ENCODE peak calls at places on chromosomes 16 and 17, in six cellular contexts. P, S, T, C, E and U are unnamed samples.

GRCh38 chr16:71359431-71359830 is 908 bp downstream of the CALB2 start:
- DNase-seq in C (no peak), P (no peak), T (no peak), S (no peak), E (no peak), U (no peak)

GRCh38 chr17:78504156-78504925 is 72.9 kb downstream of the DNAH17 start:
- DNase-seq in P (no peak), E (no peak), C (no peak), T (no peak), S (no peak), U (no peak)

GRCh38 chr17:7476474-7476873 is 3.0 kb downstream of the ZBTB4 start:
- DNase-seq in E (no peak), T (peak; percentile 77), P (no peak), C (peak; percentile 76), S (no peak), U (peak; percentile 95)

GRCh38 chr17:60749050-60749449 is 71.4 kb downstream of the BCAS3 start:
- DNase-seq in P (no peak), E (no peak), C (no peak), S (no peak), T (no peak), U (no peak)

GRCh38 chr17:68533887-68534700 is 21.9 kb downstream of the PRKAR1A start:
- DNase-seq in E (no peak), S (no peak), C (peak; percentile 50), T (peak; percentile 72), P (no peak), U (no peak)

GRCh38 chr16:55543470-55543869 is 23.0 kb upstream of the CAPNS2 start:
- DNase-seq in P (peak; percentile 38), E (no peak), S (peak; percentile 16), C (peak; percentile 41), T (peak; percentile 37), U (no peak)

GRCh38 chr17:11330871-11331270 is 89.9 kb downstream of the SHISA6 start:
- DNase-seq in S (no peak), E (peak; percentile 87), P (peak; percentile 77), T (no peak), C (peak; percentile 1), U (no peak)

GRCh38 chr17:59439261-59439660 is 107.8 kb downstream of the YPEL2 start:
- DNase-seq in T (no peak), S (no peak), P (no peak), C (no peak), E (no peak), U (no peak)

GRCh38 chr16:53090591-53091507 is 36.1 kb downstream of the CHD9 start:
- DNase-seq in C (peak; percentile 98), P (peak; percentile 23), T (no peak), S (peak; percentile 29), E (no peak), U (peak; percentile 62)

GRCh38 chr17:67696853-67697505 is 20.8 kb upstream of the NOL11 start:
- DNase-seq in E (no peak), C (no peak), T (no peak), S (no peak), P (no peak), U (no peak)

GRCh38 chr17:3695723-3696411 is at the start of gene P2RX5:
- DNase-seq in E (peak; percentile 84), S (peak; percentile 81), P (peak; percentile 76), T (peak; percentile 32), C (no peak), U (peak; percentile 13)

GRCh38 chr17:47323382-47324223 is at the start of gene EFCAB13:
- DNase-seq in C (peak; percentile 71), T (peak; percentile 95), P (peak; percentile 95), S (peak; percentile 99), E (peak; percentile 98), U (peak; percentile 49)

GRCh38 chr17:10198509-10199249 is at the start of gene GAS7:
- DNase-seq in T (no peak), S (peak; percentile 65), C (peak; percentile 26), P (peak; percentile 91), E (peak; percentile 86), U (no peak)

GRCh38 chr17:56786989-56787482 is 46.7 kb downstream of the C17orf67 start:
- DNase-seq in C (peak; percentile 98), T (peak; percentile 99), P (no peak), E (no peak), S (no peak), U (peak; percentile 99)

GRCh38 chr16:25155553-25156460 is 44.3 kb downstream of the LCMT1 start:
- DNase-seq in T (no peak), E (no peak), C (peak; percentile 34), S (no peak), P (no peak), U (peak; percentile 14)

GRCh38 chr17:27398691-27399090 is 57.6 kb upstream of the KSR1 start:
- DNase-seq in E (no peak), P (no peak), C (no peak), T (no peak), S (no peak), U (no peak)

GRCh38 chr16:65375651-65376050 is 253.8 kb upstream of the CDH11 start:
- DNase-seq in P (no peak), E (no peak), C (peak; percentile 58), T (peak; percentile 83), S (no peak), U (peak; percentile 59)

GRCh38 chr16:54507091-54507490 is 220.5 kb upstream of the IRX3 start:
- DNase-seq in C (no peak), T (no peak), E (no peak), S (no peak), P (no peak), U (no peak)

GRCh38 chr17:28956861-28957260 is 5.5 kb upstream of the PHF12 start:
- DNase-seq in P (no peak), E (no peak), S (no peak), T (no peak), C (no peak), U (no peak)
- H2AFZ ChIP-seq in P (no peak overlapping the region), E (no peak overlapping the region), S (no peak overlapping the region), T (no peak overlapping the region), C (no peak overlapping the region), U (no peak overlapping the region)

GRCh38 chr16:84117482-84117843 is 721 bp upstream of the MBTPS1 start:
- DNase-seq in C (peak; percentile 31), T (peak; percentile 7), E (no peak), P (peak; percentile 58), S (peak; percentile 57), U (no peak)
- H2AFZ ChIP-seq in C (peak overlapping the region; percentile 98), T (peak overlapping the region; percentile 92), E (no peak overlapping the region), P (peak overlapping the region; percentile 86), S (peak overlapping the region; percentile 84), U (peak overlapping the region; percentile 89)

GRCh38 chr16:78929798-78930197 is 670.7 kb downstream of the MAF start:
- DNase-seq in S (no peak), P (no peak), C (no peak), E (no peak), T (no peak), U (no peak)
- H2AFZ ChIP-seq in S (no peak overlapping the region), P (no peak overlapping the region), C (no peak overlapping the region), E (no peak overlapping the region), T (no peak overlapping the region), U (no peak overlapping the region)

GRCh38 chr17:75102385-75102821 is 7.4 kb upstream of the ARMC7 start:
- DNase-seq in E (peak; percentile 46), T (no peak), C (no peak), S (no peak), P (no peak), U (no peak)
- H2AFZ ChIP-seq in E (no peak overlapping the region), T (no peak overlapping the region), C (no peak overlapping the region), S (no peak overlapping the region), P (no peak overlapping the region), U (no peak overlapping the region)

GRCh38 chr17:82593590-82594087 is 54.6 kb downstream of the WDR45B start:
- DNase-seq in P (no peak), C (no peak), E (no peak), S (peak; percentile 64), T (no peak), U (no peak)
- H2AFZ ChIP-seq in P (no peak overlapping the region), C (peak overlapping the region; percentile 81), E (no peak overlapping the region), S (no peak overlapping the region), T (peak overlapping the region; percentile 25), U (peak overlapping the region; percentile 30)

DNA sequence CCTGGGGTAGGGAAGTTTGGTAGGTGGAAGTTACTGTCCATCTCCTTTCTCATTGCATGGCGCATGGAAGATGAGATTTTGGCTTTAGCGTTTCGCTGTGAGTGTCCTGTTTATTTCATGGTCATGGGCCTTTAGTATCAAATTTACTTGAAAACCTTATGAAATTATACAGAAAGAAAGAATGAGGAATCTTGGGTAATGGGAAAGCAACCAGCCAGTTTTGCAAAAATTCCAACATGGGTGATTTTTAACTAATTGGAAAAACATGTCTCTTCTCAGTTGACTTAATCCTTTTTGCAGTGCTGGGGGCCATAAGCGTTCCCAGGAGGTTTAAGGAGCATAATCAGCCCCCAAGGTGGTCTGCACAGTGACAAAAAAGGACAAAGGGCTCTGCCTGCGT is 15.8 kb downstream of the RMI2 start:
- DNase-seq in T (no peak), C (no peak), P (no peak), S (no peak), E (no peak), U (no peak)
- H2AFZ ChIP-seq in T (no peak overlapping the region), C (no peak overlapping the region), P (no peak overlapping the region), S (no peak overlapping the region), E (no peak overlapping the region), U (no peak overlapping the region)

GRCh38 chr17:72517413-72518237 is 396.8 kb downstream of the SOX9 start:
- DNase-seq in E (no peak), P (no peak), C (no peak), T (no peak), S (no peak), U (no peak)

GRCh38 chr17:72519598-72519936 is 398.7 kb downstream of the SOX9 start:
- DNase-seq in P (no peak), T (no peak), C (no peak), E (no peak), S (no peak), U (no peak)

GRCh38 chr17:72518333-72518732 is 397.5 kb downstream of the SOX9 start:
- DNase-seq in T (no peak), P (no peak), E (no peak), C (no peak), S (no peak), U (no peak)

GRCh38 chr17:72520665-72521303 is 400.0 kb downstream of the SOX9 start:
- DNase-seq in E (no peak), C (no peak), T (no peak), S (no peak), P (no peak), U (no peak)

GRCh38 chr17:72518810-72519597 is 398.2 kb downstream of the SOX9 start:
- DNase-seq in E (no peak), P (no peak), S (no peak), C (no peak), T (peak; percentile 86), U (no peak)
- H2AFZ ChIP-seq in E (no peak overlapping the region), P (peak overlapping the region; percentile 80), S (no peak overlapping the region), C (no peak overlapping the region), T (peak overlapping the region; percentile 51), U (no peak overlapping the region)

GRCh38 chr16:73091199-73091598 is 43.3 kb upstream of the ZFHX3 start:
- DNase-seq in S (no peak), C (no peak), E (no peak), T (no peak), P (no peak), U (no peak)

GRCh38 chr16:73094371-73094770 is 46.4 kb upstream of the ZFHX3 start:
- DNase-seq in E (no peak), P (no peak), T (no peak), C (no peak), S (no peak), U (no peak)

GRCh38 chr16:73092236-73092781 is 44.4 kb upstream of the ZFHX3 start:
- DNase-seq in E (no peak), S (no peak), T (no peak), P (no peak), C (no peak), U (no peak)

GRCh38 chr16:73095142-73095791 is 47.3 kb upstream of the ZFHX3 start:
- DNase-seq in P (no peak), T (peak; percentile 61), C (peak; percentile 6), E (no peak), S (peak; percentile 41), U (no peak)

GRCh38 chr16:73093146-73094144 is 45.5 kb upstream of the ZFHX3 start:
- DNase-seq in S (peak; percentile 35), P (no peak), T (no peak), C (peak; percentile 54), E (no peak), U (no peak)
- H2AFZ ChIP-seq in S (peak overlapping the region; percentile 38), P (peak overlapping the region; percentile 10), T (no peak overlapping the region), C (peak overlapping the region; percentile 75), E (no peak overlapping the region), U (no peak overlapping the region)